ENCODE peak calls at places on chromosomes 4 and X, in seven cellular contexts. Q is brain microvascular endothelial cell, A is fibroblast of mammary gland, K is K562, U is fibroblast of pulmonary artery, C is AG09309, V is upper lobe of right lung. B is an unnamed sample.

GRCh38 chr4:39042365-39042764 is 10.2 kb upstream of the TMEM156 start:
- DNase-seq in C (no peak), A (no peak), V (no peak), Q (no peak), K (no peak), U (no peak), B (peak)

GRCh38 chr4:17284323-17285175 is 227.3 kb downstream of the QDPR start:
- DNase-seq in K (no peak), Q (no peak), U (peak), V (no peak), C (no peak), A (no peak), B (no peak)

GRCh38 chrX:39893417-39894338 is 204.1 kb downstream of the BCOR start:
- DNase-seq in K (no peak), U (no peak), Q (no peak), V (no peak), A (no peak), C (no peak), B (no peak)

GRCh38 chrX:123455693-123456092 is 271.6 kb downstream of the GRIA3 start:
- DNase-seq in U (no peak), K (peak), V (no peak), Q (no peak), A (no peak), C (no peak), B (no peak)

GRCh38 chr4:99144070-99144469 is at the start of gene ADH4:
- DNase-seq in K (no peak), V (no peak), C (no peak), U (peak), Q (no peak), A (peak), B (no peak)

GRCh38 chrX:39445336-39445735 is 644.1 kb downstream of the MID1IP1 start:
- DNase-seq in Q (no peak), V (no peak), C (no peak), A (no peak), K (peak), U (peak), B (no peak)

GRCh38 chr4:84971319-84971932 is 4.9 kb upstream of the WDFY3 start:
- DNase-seq in C (peak), U (peak), Q (no peak), K (peak), V (no peak), A (peak), B (peak)

GRCh38 chrX:63713510-63713909 is 71.5 kb downstream of the ARHGEF9 start:
- DNase-seq in U (peak), Q (no peak), A (peak), C (no peak), V (peak), K (no peak), B (no peak)

GRCh38 chrX:132463411-132463810 is 25.4 kb downstream of the MBNL3 start:
- DNase-seq in A (peak), K (peak), U (peak), C (no peak), V (no peak), Q (peak), B (no peak)

GRCh38 chrX:155997436-155997835 is at the start of gene IL9R:
- DNase-seq in K (peak), U (no peak), C (no peak), Q (no peak), A (no peak), V (no peak), B (no peak)

DNA sequence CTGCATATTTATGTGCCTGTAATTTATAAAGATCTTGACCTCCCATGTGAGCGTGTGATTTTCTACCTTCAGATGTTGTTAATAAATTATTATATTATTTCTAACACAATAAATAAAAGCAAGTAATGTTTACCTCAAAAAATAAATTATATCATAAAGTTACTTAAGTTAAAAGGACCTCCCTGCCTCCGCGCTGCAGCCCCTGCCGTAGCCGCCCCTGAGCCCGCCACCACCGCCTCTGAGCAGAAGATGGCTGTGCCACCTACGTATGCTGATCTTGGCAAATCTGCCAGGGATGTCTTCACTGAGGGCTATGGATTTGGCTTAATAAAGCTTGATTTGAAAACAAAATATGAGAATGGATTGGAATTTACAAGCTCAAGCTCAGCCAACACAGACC is 119.6 kb upstream of the BRWD3 start:
- DNase-seq in A (no peak), Q (no peak), V (no peak), C (no peak), K (no peak), U (no peak), B (no peak)
- H3K4me3 ChIP-seq in A (no peak), Q (no peak), V (no peak), C (no peak), K (no peak), U (no peak), B (no peak)

GRCh38 chr4:136831553-136831952 is 700.7 kb downstream of the PCDH18 start:
- DNase-seq in A (no peak), K (no peak), U (no peak), C (no peak), Q (no peak), V (no peak), B (no peak)
- TF ChIP-seq CTCF in A (no peak), K (no peak), U (no peak), C (no peak), Q (peak), V (no peak), B (peak)

GRCh38 chr4:168521736-168522135 is 24.9 kb downstream of the PALLD start:
- DNase-seq in Q (no peak), U (no peak), A (no peak), K (no peak), C (no peak), V (no peak), B (peak)

GRCh38 chr4:168524897-168525296 is 28.0 kb downstream of the PALLD start:
- DNase-seq in V (no peak), U (no peak), C (no peak), Q (no peak), K (no peak), A (no peak), B (peak)

GRCh38 chr4:168524006-168524405 is 27.2 kb downstream of the PALLD start:
- DNase-seq in Q (no peak), A (peak), V (no peak), U (peak), C (peak), K (no peak), B (peak)

GRCh38 chr4:168522829-168523228 is 26.0 kb downstream of the PALLD start:
- DNase-seq in C (no peak), V (no peak), Q (no peak), A (no peak), K (no peak), U (no peak), B (peak)

GRCh38 chr4:168522371-168522770 is 25.5 kb downstream of the PALLD start:
- DNase-seq in C (no peak), Q (no peak), V (no peak), U (no peak), A (no peak), K (no peak), B (peak)
- H3K4me3 ChIP-seq in C (no peak), Q (no peak), V (no peak), U (no peak), A (no peak), K (no peak), B (no peak)

GRCh38 chrX:85089321-85089840 is 85.7 kb downstream of the APOOL start:
- DNase-seq in A (no peak), Q (no peak), K (no peak), V (no peak), C (no peak), U (no peak), B (no peak)

DNA sequence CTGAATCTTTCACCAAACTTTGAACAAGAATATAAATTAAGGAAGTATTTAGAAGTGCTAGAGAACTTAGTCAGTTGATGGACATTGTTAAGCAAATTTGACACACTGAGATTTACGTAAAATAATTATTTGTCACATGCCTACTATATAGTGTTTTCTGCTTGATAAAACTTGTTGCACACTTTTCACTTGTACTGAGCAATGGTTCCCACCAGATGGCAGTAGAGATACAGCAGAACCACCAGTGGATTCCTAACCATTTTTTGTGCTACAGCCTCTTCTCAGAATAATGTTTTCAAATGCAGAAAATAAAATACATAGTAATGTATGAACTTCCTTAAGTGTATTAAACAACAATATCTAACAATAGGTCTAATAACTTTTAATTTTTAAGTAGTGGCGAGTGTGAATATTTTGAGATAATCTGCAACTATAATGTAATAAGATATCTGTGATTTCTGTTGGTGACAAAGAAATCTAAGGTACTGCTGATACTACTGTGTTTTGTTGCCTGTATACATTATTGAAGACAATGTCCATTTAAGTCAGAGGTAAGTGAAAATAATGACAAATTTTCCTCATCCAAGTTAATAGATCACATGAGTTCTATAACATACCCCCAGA is 81.2 kb downstream of the APOOL start:
- DNase-seq in C (peak), Q (peak), V (no peak), K (peak), A (peak), U (peak), B (peak)
- TF ChIP-seq CTCF in C (peak), Q (peak), V (peak), K (peak), A (peak), U (peak), B (peak)

GRCh38 chrX:9464435-9465371 is at the start of gene TBL1X:
- DNase-seq in K (peak), Q (no peak), C (no peak), A (peak), V (peak), U (peak), B (peak)
- H3K4me3 ChIP-seq in K (peak), Q (peak), C (peak), A (peak), V (peak), U (peak), B (peak)

DNA sequence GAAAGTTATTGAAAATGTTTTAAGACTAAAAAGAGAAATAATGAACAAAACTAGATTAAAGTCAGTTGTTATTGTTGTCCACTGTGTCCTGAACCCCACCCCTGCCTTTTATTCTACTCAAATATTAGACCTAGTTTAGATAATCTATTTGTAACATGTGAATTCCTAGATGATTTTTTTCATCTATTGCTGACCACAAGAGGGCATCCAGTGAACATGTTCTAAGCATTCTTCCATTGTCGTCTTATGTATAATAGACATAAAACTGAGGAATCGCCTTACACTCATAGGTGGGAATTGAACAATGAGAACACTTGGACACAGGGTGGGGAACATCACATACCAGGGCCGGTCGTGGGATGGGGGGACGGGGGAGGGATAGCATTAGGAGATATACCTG is 36.4 kb upstream of the HPRT1 start:
- DNase-seq in U (peak), K (peak), A (peak), Q (no peak), V (no peak), C (peak), B (peak)
- TF ChIP-seq CTCF in U (peak), K (peak), A (peak), Q (peak), V (no peak), C (peak), B (peak)

DNA sequence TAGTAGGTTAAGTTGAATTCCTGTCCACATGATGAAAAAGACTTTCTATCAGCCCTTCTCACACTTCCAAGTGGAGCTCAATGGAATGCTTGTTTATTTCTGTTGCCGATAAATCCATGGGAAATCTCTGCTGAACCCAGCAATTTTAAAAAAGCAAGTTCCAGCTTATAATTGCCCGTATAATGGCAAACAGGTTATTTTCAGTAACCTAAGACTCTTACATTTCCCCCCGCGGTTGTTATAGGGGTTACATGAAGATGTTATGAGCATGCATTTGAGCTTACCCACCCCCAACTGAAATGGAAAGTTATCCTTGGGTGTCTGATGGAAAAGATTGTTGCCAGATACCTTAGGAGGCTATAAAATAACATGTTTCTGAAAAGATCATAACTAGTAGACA is 136.2 kb downstream of the PALLD start:
- DNase-seq in K (no peak), C (no peak), Q (no peak), V (no peak), U (no peak), A (no peak), B (peak)
- H3K4me3 ChIP-seq in K (no peak), C (no peak), Q (peak), V (peak), U (no peak), A (no peak), B (peak)

DNA sequence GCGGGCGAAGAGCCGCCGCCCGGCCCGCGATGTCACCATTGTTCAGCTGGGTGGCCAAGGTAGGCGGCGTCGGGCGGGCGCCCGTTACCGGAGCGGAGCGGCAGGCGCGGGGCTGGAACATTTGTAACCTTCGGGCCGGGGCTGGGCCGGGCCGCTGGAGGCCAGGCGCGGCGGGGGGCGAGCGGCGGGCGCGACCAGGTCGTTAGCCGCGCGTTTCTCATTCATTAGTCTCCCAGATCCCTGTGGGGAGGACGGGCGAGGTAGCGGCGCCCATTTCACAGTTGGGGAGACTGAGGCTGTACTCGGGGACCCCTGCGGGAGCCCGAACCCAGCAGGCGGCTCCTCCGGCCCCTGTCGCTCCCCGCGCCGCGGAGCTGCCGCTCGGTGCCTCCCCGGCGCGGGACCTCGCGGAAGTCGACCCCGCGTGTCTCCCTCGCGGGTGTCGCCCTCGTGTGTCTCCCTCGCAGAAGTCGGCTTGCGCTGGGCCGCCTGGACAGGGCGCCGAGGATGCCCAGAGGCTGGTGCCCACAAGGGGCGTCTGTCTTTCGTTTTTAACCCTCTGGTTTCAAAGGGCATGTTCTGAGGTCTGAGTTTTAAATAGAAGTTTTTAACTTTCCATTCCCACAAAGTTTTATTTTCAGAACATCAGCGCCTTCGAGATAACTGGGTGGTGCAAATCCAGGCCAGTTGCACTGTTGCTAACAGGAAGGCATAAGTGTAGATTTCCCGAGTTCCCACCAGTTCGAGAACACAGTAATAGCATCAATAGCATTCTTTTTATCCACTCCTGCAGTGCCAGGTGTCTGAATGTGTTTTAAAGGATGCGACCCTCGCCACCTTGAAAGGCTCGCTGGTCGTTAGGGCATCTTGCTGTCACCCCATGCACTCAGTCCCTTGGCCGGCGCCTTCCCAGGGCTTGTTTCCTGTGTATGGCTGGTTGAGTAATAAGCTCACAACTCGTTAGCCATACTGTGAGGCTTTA is 17.6 kb downstream of the PTTG2 start:
- DNase-seq in U (peak), C (peak), A (peak), K (peak), V (peak), Q (peak), B (peak)
- TF ChIP-seq CTCF in U (peak), C (peak), A (peak), K (peak), V (peak), Q (peak), B (peak)

GRCh38 chrX:2401590-2402360 is 99.0 kb downstream of the DHRSX start:
- DNase-seq in U (no peak), V (no peak), A (no peak), Q (no peak), K (no peak), C (no peak), B (peak)
- H3K4me3 ChIP-seq in U (no peak), V (peak), A (no peak), Q (no peak), K (no peak), C (no peak), B (no peak)

GRCh38 chr4:166169111-166169510 is 296.1 kb downstream of the TLL1 start:
- DNase-seq in Q (peak), C (no peak), U (peak), K (no peak), A (peak), V (no peak), B (peak)
- TF ChIP-seq CTCF in Q (peak), C (peak), U (peak), K (no peak), A (peak), V (no peak), B (peak)